ENCODE peak calls at places on chromosomes 13 and 19, in nine cellular contexts. B is heart right ventricle; T is GM13976; Q is WERI-Rb-1; V is CD4-positive, alpha-beta T cell; C is spleen; O is neural crest cell; I is psoas muscle; S is osteocyte. A is an unnamed sample.

GRCh38 chr13:89363144-89363543 is 1692.0 kb downstream of the SLITRK5 start:
- DNase-seq in B (no peak), T (no peak), Q (no peak), V (no peak), C (no peak), O (no peak), I (peak), S (no peak), A (no peak)

GRCh38 chr13:25371608-25372274 is at the start of gene ATP8A2:
- DNase-seq in B (no peak), T (peak), Q (peak), V (no peak), C (no peak), O (peak), I (no peak), S (no peak), A (peak)

GRCh38 chr19:13929956-13930355 is 8.3 kb downstream of the PODNL1 start:
- DNase-seq in B (no peak), T (peak), Q (no peak), V (no peak), C (no peak), O (no peak), I (no peak), S (no peak), A (no peak)

GRCh38 chr13:28347456-28348371 is 147.2 kb downstream of the FLT1 start:
- DNase-seq in B (no peak), T (no peak), Q (peak), V (no peak), C (no peak), O (no peak), I (no peak), S (no peak), A (no peak)

GRCh38 chr13:59641758-59642157 is 522.0 kb downstream of the DIAPH3 start:
- DNase-seq in B (no peak), T (no peak), Q (no peak), V (no peak), C (no peak), O (no peak), I (no peak), S (no peak), A (no peak)

GRCh38 chr13:77384999-77385398 is 58.1 kb upstream of the MYCBP2 start:
- DNase-seq in B (no peak), T (no peak), Q (no peak), V (no peak), C (no peak), O (no peak), I (no peak), S (no peak), A (no peak)

GRCh38 chr13:114161644-114162532 is 17.2 kb upstream of the CFAP97D2 start:
- DNase-seq in B (no peak), T (no peak), Q (no peak), V (peak), C (peak), O (no peak), I (peak), S (no peak), A (no peak)

GRCh38 chr19:37991176-37991835 is 84.3 kb downstream of the SIPA1L3 start:
- DNase-seq in B (no peak), T (no peak), Q (peak), V (no peak), C (peak), O (no peak), I (no peak), S (no peak), A (no peak)

GRCh38 chr13:49791753-49792549 is 531 bp downstream of the KPNA3 start:
- DNase-seq in B (peak), T (peak), Q (peak), V (peak), C (peak), O (peak), I (peak), S (peak), A (peak)

GRCh38 chr19:18650048-18650435 is 13.2 kb downstream of the KLHL26 start:
- DNase-seq in B (peak), T (no peak), Q (no peak), V (no peak), C (no peak), O (no peak), I (peak), S (no peak), A (no peak)

GRCh38 chr19:40605201-40605971 is 4.2 kb downstream of the LTBP4 start:
- DNase-seq in B (peak), T (peak), Q (no peak), V (peak), C (peak), O (no peak), I (peak), S (no peak), A (no peak)

GRCh38 chr13:112898786-112899617 is 70.0 kb upstream of the MCF2L start:
- DNase-seq in B (no peak), T (no peak), Q (peak), V (no peak), C (peak), O (no peak), I (no peak), S (no peak), A (no peak)

GRCh38 chr13:114054830-114055439 is 77.5 kb downstream of the RASA3 start:
- DNase-seq in B (no peak), T (no peak), Q (no peak), V (no peak), C (no peak), O (peak), I (no peak), S (no peak), A (no peak)

GRCh38 chr13:52411629-52412028 is 5.7 kb upstream of the THSD1 start:
- DNase-seq in B (no peak), T (no peak), Q (no peak), V (no peak), C (no peak), O (no peak), I (no peak), S (no peak), A (no peak)

GRCh38 chr13:59776924-59777690 is 386.6 kb downstream of the DIAPH3 start:
- DNase-seq in B (no peak), T (no peak), Q (no peak), V (no peak), C (no peak), O (no peak), I (no peak), S (no peak), A (no peak)

GRCh38 chr13:30088312-30088855 is 219.0 kb downstream of the KATNAL1 start:
- DNase-seq in B (no peak), T (no peak), Q (peak), V (no peak), C (no peak), O (no peak), I (no peak), S (peak), A (no peak)

GRCh38 chr19:7541828-7542443 is 6.4 kb downstream of the PNPLA6 start:
- DNase-seq in B (no peak), T (no peak), Q (no peak), V (no peak), C (no peak), O (no peak), I (no peak), S (peak), A (no peak)

GRCh38 chr19:4379383-4380253 is 20.7 kb downstream of the SH3GL1 start:
- DNase-seq in B (no peak), T (peak), Q (no peak), V (no peak), C (peak), O (no peak), I (peak), S (no peak), A (no peak)

GRCh38 chr13:75469087-75469486 is 12.9 kb downstream of the TBC1D4 start:
- DNase-seq in B (no peak), T (no peak), Q (no peak), V (no peak), C (no peak), O (no peak), I (no peak), S (no peak), A (no peak)

GRCh38 chr19:29831041-29831548 is 19.3 kb downstream of the CCNE1 start:
- DNase-seq in B (no peak), T (peak), Q (no peak), V (peak), C (no peak), O (no peak), I (no peak), S (no peak), A (no peak)

GRCh38 chr19:47447470-47448359 is 24.0 kb downstream of the SLC8A2 start:
- DNase-seq in B (peak), T (no peak), Q (peak), V (peak), C (no peak), O (peak), I (peak), S (no peak), A (peak)

GRCh38 chr13:98585398-98585754 is 8.5 kb upstream of the STK24 start:
- DNase-seq in B (no peak), T (no peak), Q (no peak), V (no peak), C (no peak), O (no peak), I (no peak), S (no peak), A (no peak)

GRCh38 chr13:31914843-31915242 is 116.7 kb upstream of the FRY start:
- DNase-seq in B (no peak), T (no peak), Q (no peak), V (no peak), C (no peak), O (no peak), I (no peak), S (no peak), A (no peak)

GRCh38 chr19:5005096-5005495 is 36.2 kb downstream of the KDM4B start:
- DNase-seq in B (no peak), T (no peak), Q (no peak), V (no peak), C (no peak), O (no peak), I (no peak), S (no peak), A (no peak)

GRCh38 chr13:26601669-26602068 is 44.2 kb downstream of the WASF3 start:
- DNase-seq in B (no peak), T (peak), Q (no peak), V (no peak), C (no peak), O (no peak), I (no peak), S (no peak), A (no peak)

GRCh38 chr19:991932-992669 is 8.0 kb downstream of the WDR18 start:
- DNase-seq in B (no peak), T (no peak), Q (no peak), V (no peak), C (no peak), O (no peak), I (no peak), S (no peak), A (no peak)

GRCh38 chr13:64505511-64505910 is 2724.6 kb downstream of the PCDH9 start:
- DNase-seq in B (no peak), T (no peak), Q (no peak), V (no peak), C (no peak), O (no peak), I (no peak), S (no peak), A (no peak)

GRCh38 chr13:74306496-74306895 is 172.3 kb upstream of the KLF12 start:
- DNase-seq in B (no peak), T (no peak), Q (no peak), V (no peak), C (no peak), O (no peak), I (no peak), S (no peak), A (no peak)

GRCh38 chr13:64130170-64130569 is 2714.5 kb upstream of the PCDH20 start:
- DNase-seq in B (no peak), T (no peak), Q (no peak), V (no peak), C (peak), O (no peak), I (no peak), S (no peak), A (no peak)

GRCh38 chr19:8682472-8682871 is 16.1 kb downstream of the ACTL9 start:
- DNase-seq in B (no peak), T (no peak), Q (no peak), V (no peak), C (no peak), O (no peak), I (no peak), S (no peak), A (no peak)

GRCh38 chr19:37905936-37906867 is at the start of gene WDR87:
- DNase-seq in B (peak), T (peak), Q (peak), V (peak), C (peak), O (peak), I (peak), S (no peak), A (peak)

GRCh38 chr13:64753606-64754005 is 2476.5 kb downstream of the PCDH9 start:
- DNase-seq in B (no peak), T (no peak), Q (no peak), V (no peak), C (no peak), O (no peak), I (no peak), S (no peak), A (no peak)

GRCh38 chr13:113001251-113002140 is 32.5 kb downstream of the MCF2L start:
- DNase-seq in B (no peak), T (no peak), Q (peak), V (no peak), C (no peak), O (peak), I (no peak), S (no peak), A (peak)

GRCh38 chr19:32448026-32448425 is 42.5 kb downstream of the DPY19L3 start:
- DNase-seq in B (no peak), T (no peak), Q (no peak), V (no peak), C (no peak), O (no peak), I (no peak), S (no peak), A (no peak)

GRCh38 chr19:32453736-32454135 is 48.2 kb downstream of the DPY19L3 start:
- DNase-seq in B (no peak), T (no peak), Q (no peak), V (no peak), C (no peak), O (no peak), I (no peak), S (no peak), A (no peak)

DNA sequence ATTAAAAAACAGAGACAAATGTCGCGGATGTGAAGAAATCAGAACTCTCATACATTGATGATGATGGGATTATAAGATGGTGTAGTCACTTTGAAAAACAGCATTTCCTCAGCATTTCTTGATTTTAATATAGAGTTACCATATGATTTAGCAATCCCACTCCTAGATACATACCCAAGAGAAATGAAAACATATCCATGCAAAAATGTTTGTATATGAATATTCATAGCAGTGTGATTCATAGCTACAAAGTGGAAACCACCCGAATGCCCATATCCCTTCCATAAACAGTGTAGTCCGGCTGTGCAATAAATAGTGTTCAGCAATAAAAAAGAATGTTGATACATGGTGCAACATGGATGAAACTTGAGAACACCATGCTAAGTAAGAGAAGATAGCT is 44.6 kb downstream of the DPY19L3 start:
- DNase-seq in B (no peak), T (no peak), Q (no peak), V (no peak), C (no peak), O (no peak), I (no peak), S (no peak), A (no peak)
- TF ChIP-seq CTCF in B (no peak), T (no peak), Q (no peak), V (no peak), C (no peak), O (no peak), I (no peak), S (no peak), A (no peak)

GRCh38 chr19:50486823-50487515 is 10.3 kb upstream of the GARIN5A start:
- DNase-seq in B (no peak), T (no peak), Q (peak), V (peak), C (peak), O (peak), I (peak), S (peak), A (no peak)
- TF ChIP-seq CTCF in B (peak), T (no peak), Q (peak), V (peak), C (peak), O (peak), I (peak), S (peak), A (peak)

GRCh38 chr13:94188173-94188869 is 291.2 kb downstream of the DCT start:
- DNase-seq in B (no peak), T (no peak), Q (peak), V (no peak), C (no peak), O (no peak), I (no peak), S (no peak), A (no peak)

GRCh38 chr13:94196426-94196825 is 283.1 kb downstream of the DCT start:
- DNase-seq in B (no peak), T (no peak), Q (no peak), V (no peak), C (no peak), O (no peak), I (no peak), S (no peak), A (no peak)

GRCh38 chr13:94195715-94196114 is 283.8 kb downstream of the DCT start:
- DNase-seq in B (no peak), T (no peak), Q (no peak), V (no peak), C (no peak), O (no peak), I (no peak), S (no peak), A (no peak)

DNA sequence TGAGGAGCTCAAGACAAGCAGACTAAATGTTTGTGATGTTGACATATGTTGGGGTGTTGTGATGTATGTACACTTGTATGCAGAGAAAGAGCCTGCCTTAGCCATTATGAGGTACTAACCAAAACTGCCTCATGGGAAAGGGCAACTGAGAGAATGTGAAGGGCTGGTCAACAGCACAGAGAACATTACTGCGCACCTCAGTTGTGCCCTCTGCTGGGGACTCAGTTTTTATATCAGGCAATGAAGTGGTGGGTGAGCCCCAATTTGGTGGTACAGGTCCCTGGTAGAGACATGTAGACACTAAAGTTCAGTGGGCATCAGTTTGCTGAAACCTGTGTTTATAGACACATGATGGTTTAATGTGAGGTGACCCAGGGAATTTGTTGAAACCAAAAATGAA is 286.9 kb downstream of the DCT start:
- DNase-seq in B (no peak), T (peak), Q (peak), V (no peak), C (no peak), O (peak), I (no peak), S (no peak), A (no peak)
- TF ChIP-seq CTCF in B (peak), T (peak), Q (peak), V (no peak), C (no peak), O (peak), I (peak), S (peak), A (peak)

GRCh38 chr13:99610702-99611289 is 109.5 kb downstream of the TM9SF2 start:
- DNase-seq in B (no peak), T (no peak), Q (no peak), V (no peak), C (no peak), O (no peak), I (no peak), S (no peak), A (no peak)
- TF ChIP-seq CTCF in B (no peak), T (no peak), Q (peak), V (no peak), C (no peak), O (peak), I (no peak), S (no peak), A (peak)

GRCh38 chr13:108922108-108922507 is 292.7 kb downstream of the MYO16 start:
- DNase-seq in B (no peak), T (no peak), Q (no peak), V (no peak), C (no peak), O (no peak), I (no peak), S (no peak), A (no peak)
- TF ChIP-seq CTCF in B (no peak), T (no peak), Q (no peak), V (no peak), C (no peak), O (no peak), I (no peak), S (no peak), A (no peak)

GRCh38 chr13:108915095-108915633 is 285.8 kb downstream of the MYO16 start:
- DNase-seq in B (no peak), T (no peak), Q (no peak), V (no peak), C (no peak), O (no peak), I (no peak), S (no peak), A (no peak)
- TF ChIP-seq CTCF in B (peak), T (peak), Q (peak), V (no peak), C (peak), O (peak), I (peak), S (peak), A (peak)

GRCh38 chr13:23319915-23320224 is 113.6 kb downstream of the SACS start:
- DNase-seq in B (no peak), T (no peak), Q (no peak), V (no peak), C (no peak), O (no peak), I (no peak), S (no peak), A (no peak)
- TF ChIP-seq CTCF in B (no peak), T (no peak), Q (no peak), V (no peak), C (no peak), O (no peak), I (no peak), S (no peak), A (no peak)

DNA sequence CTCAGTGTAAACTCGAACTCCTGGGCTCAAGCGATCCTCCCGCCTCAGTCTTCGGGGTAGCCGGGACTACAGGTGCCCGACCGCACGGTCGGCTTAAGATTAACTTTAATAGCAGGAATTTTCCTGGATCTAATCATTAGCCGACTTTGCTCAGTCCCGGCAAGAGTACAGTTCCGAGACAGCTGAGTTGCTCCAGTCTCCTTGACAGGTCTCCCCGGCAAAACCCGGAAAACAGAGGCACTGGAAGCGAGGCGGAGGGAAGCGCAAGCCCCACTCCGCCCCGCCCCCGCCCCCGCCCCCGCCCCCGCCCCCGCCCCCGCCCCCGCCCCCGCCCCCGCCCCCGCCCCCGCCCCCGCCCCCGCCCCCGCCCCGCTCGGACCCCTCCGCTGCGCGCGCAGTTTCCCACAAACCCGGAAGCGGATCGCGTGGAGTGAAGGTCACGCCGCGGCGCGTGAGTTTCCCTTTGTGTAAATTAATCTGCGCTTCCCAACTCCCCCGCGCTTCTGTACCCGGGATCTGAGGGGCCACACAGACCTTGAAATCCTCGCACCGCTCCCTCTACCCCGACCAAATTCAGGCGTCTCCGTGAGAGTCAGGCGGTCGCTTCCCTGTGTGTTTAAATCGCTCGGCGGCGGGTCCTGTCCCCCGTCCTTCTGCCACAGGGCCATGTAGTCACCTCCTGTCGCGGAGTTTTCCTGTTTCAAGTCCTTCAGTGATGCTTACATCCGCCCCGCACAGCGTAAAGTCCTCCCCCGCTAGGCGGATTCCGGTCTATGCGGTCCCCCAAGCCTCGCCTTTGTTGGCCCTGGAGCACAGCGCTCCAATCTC is at the start of gene ZNF480:
- DNase-seq in B (peak), T (peak), Q (peak), V (peak), C (peak), O (peak), I (peak), S (peak), A (peak)
- TF ChIP-seq CTCF in B (no peak), T (no peak), Q (no peak), V (no peak), C (peak), O (peak), I (no peak), S (peak), A (peak)

DNA sequence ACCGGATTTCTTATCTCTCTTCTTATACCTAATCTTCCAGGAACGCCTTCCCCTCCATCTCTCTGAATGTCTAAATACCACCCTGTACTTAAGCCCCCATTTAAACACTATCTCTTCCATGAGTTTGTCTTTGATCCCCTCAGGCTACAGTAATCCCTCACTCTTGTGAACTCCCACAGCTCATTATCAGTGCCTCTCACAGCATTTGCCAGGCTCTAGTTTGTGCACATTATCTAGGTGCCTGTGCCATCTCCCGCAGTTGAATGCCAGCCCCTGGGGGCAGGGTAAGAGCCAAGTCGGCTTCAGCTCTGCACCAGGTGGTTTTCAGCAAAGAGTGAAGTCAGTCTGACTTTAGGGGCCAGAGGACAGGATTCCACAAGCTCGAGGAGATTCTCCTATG is 71.4 kb downstream of the FREM2 start:
- DNase-seq in B (no peak), T (no peak), Q (no peak), V (no peak), C (no peak), O (no peak), I (no peak), S (no peak), A (no peak)
- TF ChIP-seq CTCF in B (no peak), T (no peak), Q (no peak), V (no peak), C (no peak), O (no peak), I (no peak), S (no peak), A (no peak)

A was measured in progenitor cell of endocrine pancreas.